ENCODE peak calls at places on chromosomes 7 and 10, in six cellular contexts. One of them, this sample, is unnamed.

GRCh38 chr7:30154111-30154587 is 19.4 kb downstream of the MTURN start:
- DNase-seq in left ventricle myocardium inferior: no peak
- DNase-seq in retina: no peak
- DNase-seq in fibroblast of mammary gland: no peak
- DNase-seq in HCEC 1CT: no peak
- DNase-seq in AG09319: no peak
- DNase-seq in this sample: no peak

GRCh38 chr7:27277628-27278027 is 35.0 kb downstream of the EVX1 start:
- DNase-seq in HCEC 1CT: peak
- DNase-seq in fibroblast of mammary gland: peak
- DNase-seq in left ventricle myocardium inferior: no peak
- DNase-seq in retina: no peak
- DNase-seq in AG09319: no peak
- DNase-seq in this sample: no peak

GRCh38 chr7:108459922-108460551 is 3.8 kb upstream of the NRCAM start:
- DNase-seq in left ventricle myocardium inferior: no peak
- DNase-seq in fibroblast of mammary gland: peak
- DNase-seq in retina: peak
- DNase-seq in AG09319: no peak
- DNase-seq in HCEC 1CT: peak
- DNase-seq in this sample: no peak

GRCh38 chr7:148688526-148688925 is 10.2 kb upstream of the CUL1 start:
- DNase-seq in left ventricle myocardium inferior: no peak
- DNase-seq in fibroblast of mammary gland: peak
- DNase-seq in HCEC 1CT: no peak
- DNase-seq in AG09319: no peak
- DNase-seq in retina: no peak
- DNase-seq in this sample: no peak

GRCh38 chr10:69232736-69233135 is 12.6 kb downstream of the HKDC1 start:
- DNase-seq in retina: no peak
- DNase-seq in left ventricle myocardium inferior: no peak
- DNase-seq in AG09319: no peak
- DNase-seq in HCEC 1CT: no peak
- DNase-seq in fibroblast of mammary gland: no peak
- DNase-seq in this sample: no peak

GRCh38 chr10:12777840-12778585 is 223.5 kb downstream of the CCDC3 start:
- DNase-seq in AG09319: no peak
- DNase-seq in HCEC 1CT: no peak
- DNase-seq in left ventricle myocardium inferior: peak
- DNase-seq in retina: no peak
- DNase-seq in fibroblast of mammary gland: no peak
- DNase-seq in this sample: no peak

GRCh38 chr10:60662917-60663614 is 115.2 kb upstream of the CDK1 start:
- DNase-seq in HCEC 1CT: no peak
- DNase-seq in left ventricle myocardium inferior: no peak
- DNase-seq in fibroblast of mammary gland: no peak
- DNase-seq in AG09319: no peak
- DNase-seq in retina: no peak
- DNase-seq in this sample: no peak

GRCh38 chr7:6286486-6286885 is 14.1 kb upstream of the CYTH3 start:
- DNase-seq in left ventricle myocardium inferior: no peak
- DNase-seq in fibroblast of mammary gland: no peak
- DNase-seq in retina: no peak
- DNase-seq in HCEC 1CT: no peak
- DNase-seq in AG09319: no peak
- DNase-seq in this sample: peak

GRCh38 chr10:112765717-112766235 is 184.3 kb upstream of the TCF7L2 start:
- DNase-seq in retina: no peak
- DNase-seq in HCEC 1CT: no peak
- DNase-seq in left ventricle myocardium inferior: no peak
- DNase-seq in fibroblast of mammary gland: no peak
- DNase-seq in AG09319: no peak
- DNase-seq in this sample: no peak

GRCh38 chr7:148230883-148231282 is 359.7 kb upstream of the C7orf33 start:
- DNase-seq in retina: no peak
- DNase-seq in AG09319: no peak
- DNase-seq in HCEC 1CT: no peak
- DNase-seq in left ventricle myocardium inferior: no peak
- DNase-seq in fibroblast of mammary gland: no peak
- DNase-seq in this sample: no peak